ENCODE peak calls at places on chromosomes 6 and 20, in nine cellular contexts. Z, R, A, H, S, N, E, M and I are unnamed samples.
A peak's percentile ranks its signal among the peaks of the same experiment; 100 is the strongest.

GRCh38 chr20:53331151-53331973 is 262.3 kb downstream of the ZNF217 start:
- DNase-seq in N (no peak), R (no peak), E (no peak), M (no peak), H (no peak), S (no peak), Z (no peak), A (peak; percentile 30), I (no peak)

GRCh38 chr6:56671651-56672461 is 29.2 kb upstream of the DST start:
- DNase-seq in A (no peak), M (no peak), E (peak; percentile 28), R (peak; percentile 67), Z (no peak), S (no peak), H (no peak), N (no peak), I (no peak)

GRCh38 chr6:170089937-170090335 is 200.9 kb downstream of the DLL1 start:
- DNase-seq in Z (no peak), N (no peak), H (no peak), R (no peak), A (no peak), S (peak; percentile 10), E (peak; percentile 24), M (no peak), I (no peak)

GRCh38 chr6:96611342-96611964 is 48.5 kb downstream of the FHL5 start:
- DNase-seq in H (no peak), R (no peak), M (no peak), Z (no peak), E (no peak), A (no peak), N (no peak), S (no peak), I (no peak)

GRCh38 chr6:117306227-117306784 is 40.9 kb downstream of the VGLL2 start:
- DNase-seq in A (no peak), N (no peak), M (no peak), H (no peak), R (no peak), E (no peak), S (no peak), Z (no peak), I (no peak)

GRCh38 chr6:87653074-87653962 is 48.7 kb downstream of the AKIRIN2 start:
- DNase-seq in H (no peak), Z (no peak), A (no peak), M (no peak), S (no peak), N (peak; percentile 8), E (no peak), R (no peak), I (no peak)

GRCh38 chr20:63138855-63139341 is 77.0 kb downstream of the YTHDF1 start:
- DNase-seq in E (no peak), A (peak; percentile 75), N (no peak), M (no peak), Z (no peak), S (no peak), H (no peak), R (peak; percentile 4), I (no peak)

GRCh38 chr20:35314460-35315198 is 22.4 kb upstream of the FAM83C start:
- DNase-seq in S (no peak), E (no peak), M (no peak), N (no peak), H (no peak), R (no peak), Z (no peak), A (no peak), I (no peak)

GRCh38 chr20:8764289-8764962 is 304.5 kb upstream of the PLCB4 start:
- DNase-seq in M (no peak), E (no peak), R (peak; percentile 67), S (no peak), Z (no peak), A (no peak), H (no peak), N (no peak), I (no peak)

GRCh38 chr6:132816665-132817064 is 2.3 kb downstream of the RPS12 start:
- DNase-seq in Z (no peak), H (no peak), M (no peak), A (no peak), N (no peak), E (no peak), S (no peak), R (no peak), I (no peak)

GRCh38 chr20:33803921-33804337 is 7.2 kb upstream of the CHMP4B start:
- DNase-seq in S (no peak), H (no peak), Z (no peak), M (no peak), E (no peak), A (peak; percentile 77), N (no peak), R (no peak), I (no peak)

GRCh38 chr6:157982580-157983438 is 1.1 kb downstream of the SYNJ2 start:
- DNase-seq in N (no peak), E (no peak), S (peak; percentile 37), M (no peak), Z (no peak), R (peak; percentile 42), H (no peak), A (peak; percentile 45), I (no peak)

GRCh38 chr6:89251976-89252375 is 34.8 kb upstream of the GABRR1 start:
- DNase-seq in A (no peak), M (no peak), N (no peak), S (no peak), Z (peak; percentile 32), E (no peak), R (no peak), H (no peak), I (no peak)

GRCh38 chr6:2902470-2902762 is 693 bp downstream of the SERPINB9 start:
- DNase-seq in A (no peak), M (no peak), N (peak; percentile 28), R (no peak), Z (no peak), S (no peak), E (no peak), H (no peak), I (no peak)

GRCh38 chr20:61120595-61121515 is 131.2 kb upstream of the CDH4 start:
- DNase-seq in R (no peak), E (no peak), Z (no peak), H (no peak), M (no peak), A (no peak), N (peak; percentile 16), S (peak; percentile 33), I (peak; percentile 42)

GRCh38 chr6:100176321-100176950 is 182.4 kb upstream of the MCHR2 start:
- DNase-seq in M (no peak), R (no peak), A (no peak), S (no peak), N (no peak), Z (no peak), H (no peak), E (no peak), I (no peak)

GRCh38 chr6:13863699-13864155 is 49.4 kb upstream of the MCUR1 start:
- DNase-seq in Z (no peak), A (no peak), N (no peak), E (no peak), S (no peak), H (peak; percentile 9), M (no peak), R (no peak), I (no peak)

GRCh38 chr6:10411915-10412164 is 3.0 kb downstream of the TFAP2A start:
- DNase-seq in M (no peak), A (no peak), S (no peak), E (peak; percentile 36), Z (no peak), H (no peak), R (no peak), N (no peak), I (no peak)

GRCh38 chr20:43870484-43870883 is 44.2 kb upstream of the TOX2 start:
- DNase-seq in Z (no peak), M (no peak), S (no peak), E (no peak), H (no peak), N (no peak), A (no peak), R (no peak), I (no peak)